ENCODE peak calls at places on chromosomes 1 and 21, in four cellular contexts. One of them, this sample, is unnamed.

GRCh38 chr1:16122361-16122881 is 33.4 kb downstream of the EPHA2 start:
- DNase-seq in activated CD8-positive, alpha-beta memory T cell treated with anti-CD3 and anti-CD28 coated beads, Interleukin-2, amount 50 U/mL, for 48 hours: no peak
- DNase-seq in pancreas: no peak
- DNase-seq in Right ventricle myocardium inferior: peak; percentile 52
- DNase-seq in this sample: no peak

GRCh38 chr1:206866062-206866461 is 639 bp downstream of the IL20 start:
- DNase-seq in Right ventricle myocardium inferior: no peak
- DNase-seq in activated CD8-positive, alpha-beta memory T cell treated with anti-CD3 and anti-CD28 coated beads, Interleukin-2, amount 50 U/mL, for 48 hours: no peak
- DNase-seq in pancreas: no peak
- DNase-seq in this sample: no peak

GRCh38 chr21:46604975-46605758 is at the start of gene S100B:
- DNase-seq in activated CD8-positive, alpha-beta memory T cell treated with anti-CD3 and anti-CD28 coated beads, Interleukin-2, amount 50 U/mL, for 48 hours: no peak
- DNase-seq in Right ventricle myocardium inferior: no peak
- DNase-seq in pancreas: no peak
- DNase-seq in this sample: no peak

GRCh38 chr1:9705337-9706098 is 54.0 kb downstream of the PIK3CD start:
- DNase-seq in pancreas: no peak
- DNase-seq in Right ventricle myocardium inferior: no peak
- DNase-seq in activated CD8-positive, alpha-beta memory T cell treated with anti-CD3 and anti-CD28 coated beads, Interleukin-2, amount 50 U/mL, for 48 hours: no peak
- DNase-seq in this sample: no peak

GRCh38 chr1:151907363-151908139 is 1.8 kb downstream of the THEM4 start:
- DNase-seq in Right ventricle myocardium inferior: no peak
- DNase-seq in activated CD8-positive, alpha-beta memory T cell treated with anti-CD3 and anti-CD28 coated beads, Interleukin-2, amount 50 U/mL, for 48 hours: no peak
- DNase-seq in pancreas: no peak
- DNase-seq in this sample: no peak

GRCh38 chr21:15243356-15243755 is 178.6 kb upstream of the NRIP1 start:
- DNase-seq in Right ventricle myocardium inferior: no peak
- DNase-seq in pancreas: no peak
- DNase-seq in activated CD8-positive, alpha-beta memory T cell treated with anti-CD3 and anti-CD28 coated beads, Interleukin-2, amount 50 U/mL, for 48 hours: no peak
- DNase-seq in this sample: no peak

GRCh38 chr21:27419153-27419552 is 452.3 kb upstream of the ADAMTS5 start:
- DNase-seq in pancreas: no peak
- DNase-seq in activated CD8-positive, alpha-beta memory T cell treated with anti-CD3 and anti-CD28 coated beads, Interleukin-2, amount 50 U/mL, for 48 hours: no peak
- DNase-seq in Right ventricle myocardium inferior: no peak
- DNase-seq in this sample: no peak

GRCh38 chr1:4425892-4426291 is 228.5 kb upstream of the AJAP1 start:
- DNase-seq in activated CD8-positive, alpha-beta memory T cell treated with anti-CD3 and anti-CD28 coated beads, Interleukin-2, amount 50 U/mL, for 48 hours: no peak
- DNase-seq in Right ventricle myocardium inferior: no peak
- DNase-seq in pancreas: no peak
- DNase-seq in this sample: no peak

GRCh38 chr1:29289493-29289892 is 53.2 kb downstream of the PTPRU start:
- DNase-seq in activated CD8-positive, alpha-beta memory T cell treated with anti-CD3 and anti-CD28 coated beads, Interleukin-2, amount 50 U/mL, for 48 hours: no peak
- DNase-seq in pancreas: no peak
- DNase-seq in Right ventricle myocardium inferior: no peak
- DNase-seq in this sample: no peak

GRCh38 chr1:159946242-159947187 is 1.1 kb upstream of the IGSF9 start:
- DNase-seq in Right ventricle myocardium inferior: no peak
- DNase-seq in activated CD8-positive, alpha-beta memory T cell treated with anti-CD3 and anti-CD28 coated beads, Interleukin-2, amount 50 U/mL, for 48 hours: peak; percentile 36
- DNase-seq in pancreas: no peak
- DNase-seq in this sample: no peak

GRCh38 chr1:183812686-183813569 is 8.0 kb downstream of the RGL1 start:
- DNase-seq in Right ventricle myocardium inferior: peak; percentile 62
- DNase-seq in pancreas: no peak
- DNase-seq in activated CD8-positive, alpha-beta memory T cell treated with anti-CD3 and anti-CD28 coated beads, Interleukin-2, amount 50 U/mL, for 48 hours: no peak
- DNase-seq in this sample: no peak

GRCh38 chr1:53546409-53547155 is 87.4 kb downstream of the DMRTB1 start:
- DNase-seq in Right ventricle myocardium inferior: no peak
- DNase-seq in activated CD8-positive, alpha-beta memory T cell treated with anti-CD3 and anti-CD28 coated beads, Interleukin-2, amount 50 U/mL, for 48 hours: no peak
- DNase-seq in pancreas: no peak
- DNase-seq in this sample: no peak

GRCh38 chr1:94527447-94528031 is 14.0 kb downstream of the F3 start:
- DNase-seq in activated CD8-positive, alpha-beta memory T cell treated with anti-CD3 and anti-CD28 coated beads, Interleukin-2, amount 50 U/mL, for 48 hours: no peak
- DNase-seq in Right ventricle myocardium inferior: no peak
- DNase-seq in pancreas: no peak
- DNase-seq in this sample: no peak

GRCh38 chr1:230303069-230303468 is 123.1 kb downstream of the PGBD5 start:
- DNase-seq in Right ventricle myocardium inferior: no peak
- DNase-seq in activated CD8-positive, alpha-beta memory T cell treated with anti-CD3 and anti-CD28 coated beads, Interleukin-2, amount 50 U/mL, for 48 hours: no peak
- DNase-seq in pancreas: no peak
- DNase-seq in this sample: no peak

GRCh38 chr1:67705735-67706454 is 20.9 kb downstream of the GADD45A start:
- DNase-seq in Right ventricle myocardium inferior: no peak
- DNase-seq in activated CD8-positive, alpha-beta memory T cell treated with anti-CD3 and anti-CD28 coated beads, Interleukin-2, amount 50 U/mL, for 48 hours: no peak
- DNase-seq in pancreas: no peak
- DNase-seq in this sample: no peak

GRCh38 chr1:34419662-34420061 is 243.0 kb downstream of the C1orf94 start:
- DNase-seq in Right ventricle myocardium inferior: no peak
- DNase-seq in pancreas: no peak
- DNase-seq in activated CD8-positive, alpha-beta memory T cell treated with anti-CD3 and anti-CD28 coated beads, Interleukin-2, amount 50 U/mL, for 48 hours: no peak
- DNase-seq in this sample: no peak

GRCh38 chr1:156821801-156822200 is 5.2 kb upstream of the SH2D2A start:
- DNase-seq in Right ventricle myocardium inferior: no peak
- DNase-seq in activated CD8-positive, alpha-beta memory T cell treated with anti-CD3 and anti-CD28 coated beads, Interleukin-2, amount 50 U/mL, for 48 hours: no peak
- DNase-seq in pancreas: no peak
- DNase-seq in this sample: no peak

GRCh38 chr1:30445449-30445848 is 277.9 kb downstream of the MATN1 start:
- DNase-seq in activated CD8-positive, alpha-beta memory T cell treated with anti-CD3 and anti-CD28 coated beads, Interleukin-2, amount 50 U/mL, for 48 hours: no peak
- DNase-seq in Right ventricle myocardium inferior: no peak
- DNase-seq in pancreas: no peak
- DNase-seq in this sample: no peak

GRCh38 chr1:242454262-242455051 is 70.0 kb downstream of the PLD5 start:
- DNase-seq in Right ventricle myocardium inferior: no peak
- DNase-seq in pancreas: no peak
- DNase-seq in activated CD8-positive, alpha-beta memory T cell treated with anti-CD3 and anti-CD28 coated beads, Interleukin-2, amount 50 U/mL, for 48 hours: no peak
- DNase-seq in this sample: no peak

This sample was measured in mucosa of gallbladder.